ENCODE peak calls at places on chromosomes 11 and 22, in five cellular contexts. J is heart left ventricle; D is CD4-positive, CD25-positive, alpha-beta regulatory T cell; P is naive thymus-derived CD4-positive, alpha-beta T cell; S is GM23248. K is an unnamed sample. For H3K27me3, the result is how much of the 10 kb centered on the place peaks cover.

GRCh38 chr11:113363406-113363805 is 24.2 kb upstream of the ANKK1 start:
- DNase-seq in J (no peak), D (no peak), P (no peak), S (no peak), K (no peak)

GRCh38 chr11:19727246-19727645 is 14.6 kb downstream of the NAV2 start:
- DNase-seq in J (peak), D (no peak), P (no peak), S (peak), K (no peak)

GRCh38 chr11:120034881-120035620 is 102.9 kb downstream of the TRIM29 start:
- DNase-seq in J (no peak), D (no peak), P (no peak), S (no peak), K (no peak)

GRCh38 chr22:23070418-23071162 is at the start of gene GNAZ:
- DNase-seq in J (no peak), D (peak), P (no peak), S (peak), K (peak)

GRCh38 chr11:116835791-116836647 is 1.4 kb downstream of the APOA1 start:
- DNase-seq in J (peak), D (peak), P (peak), S (peak), K (peak)

GRCh38 chr11:103537904-103538502 is 428.8 kb downstream of the DYNC2H1 start:
- DNase-seq in J (no peak), D (no peak), P (no peak), S (peak), K (no peak)

GRCh38 chr11:13761712-13762111 is 93.2 kb downstream of the FAR1 start:
- DNase-seq in J (no peak), D (no peak), P (no peak), S (peak), K (no peak)

GRCh38 chr11:2812371-2812991 is 73.1 kb downstream of the CDKN1C start:
- DNase-seq in J (peak), D (no peak), P (no peak), S (no peak), K (peak)

GRCh38 chr22:46061431-46062231 is 84.7 kb upstream of the WNT7B start:
- DNase-seq in J (no peak), D (no peak), P (no peak), S (no peak), K (no peak)

GRCh38 chr22:40676644-40677043 is 2.6 kb upstream of the MCHR1 start:
- DNase-seq in J (no peak), D (no peak), P (no peak), S (no peak), K (no peak)
- H3K27me3 ChIP-seq in J (under half), D (under half), P (under half), S (under half), K (under half)

DNA sequence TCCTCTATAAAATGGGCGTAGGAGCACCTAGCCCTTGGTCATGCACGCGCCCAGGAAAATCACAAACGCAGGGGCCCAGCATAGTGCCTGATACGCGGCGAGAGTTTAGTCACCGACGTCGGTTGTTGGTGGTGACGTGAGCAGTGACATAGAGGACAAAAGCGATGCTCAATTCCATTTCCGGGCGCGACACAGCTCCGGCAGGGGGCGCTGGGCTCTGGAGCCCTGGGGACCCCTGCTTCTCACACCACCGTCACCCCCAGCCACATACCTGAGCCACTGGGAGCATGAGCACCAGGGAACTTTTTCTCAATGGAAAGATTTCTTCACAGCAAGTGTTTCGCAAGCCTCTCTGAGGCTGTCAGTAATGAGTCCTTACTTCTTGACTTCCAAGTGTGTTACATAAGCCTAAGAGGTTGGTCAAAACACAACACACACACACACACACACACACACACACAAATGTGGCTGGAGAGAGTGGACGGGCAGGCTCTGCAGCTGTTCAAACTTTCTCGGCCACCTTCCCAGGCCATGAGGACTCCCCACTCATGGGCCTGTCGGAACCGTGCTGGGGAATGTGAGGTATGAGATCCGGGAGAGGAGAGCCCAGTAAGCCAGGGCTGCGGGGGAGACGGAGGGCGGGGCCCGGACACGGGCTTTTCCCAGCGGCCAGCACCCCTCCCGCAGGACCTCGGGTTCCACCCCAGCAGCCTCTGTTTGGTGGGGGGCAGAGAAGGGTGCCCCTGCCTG is 36.9 kb upstream of the LINC01488 start:
- DNase-seq in J (peak), D (no peak), P (no peak), S (peak), K (peak)
- H3K4me3 ChIP-seq in J (peak), D (no peak), P (no peak), S (peak), K (no peak)

GRCh38 chr11:118243161-118243560 is 9.0 kb downstream of the MPZL3 start:
- DNase-seq in J (no peak), D (no peak), P (no peak), S (no peak), K (no peak)
- H3K27me3 ChIP-seq in J (under half), D (under half), P (under half), S (under half), K (under half)

DNA sequence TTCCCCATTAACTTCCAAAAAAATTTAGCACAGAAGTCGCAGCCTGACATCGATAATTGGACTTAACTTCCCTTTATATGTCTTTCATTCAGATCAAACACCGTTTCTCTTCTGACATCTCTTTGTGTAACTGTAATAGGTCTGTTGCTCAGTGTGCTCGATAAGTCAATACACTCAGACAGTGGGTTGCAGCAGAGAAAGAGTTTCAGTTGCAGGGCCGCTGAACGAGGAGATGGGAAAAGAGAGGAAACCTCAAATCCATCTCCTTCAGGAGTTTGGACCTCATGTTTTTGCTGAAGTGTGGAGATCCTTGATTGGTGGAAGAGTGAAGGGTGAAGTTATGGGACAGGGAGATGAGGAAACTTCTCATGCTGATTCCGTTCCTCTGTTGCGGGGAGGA is 1.1 kb downstream of the SAMM50 start:
- DNase-seq in J (no peak), D (no peak), P (no peak), S (peak), K (no peak)
- H3K4me3 ChIP-seq in J (peak), D (peak), P (peak), S (peak), K (peak)

GRCh38 chr11:44816761-44817160 is 90.0 kb downstream of the TSPAN18 start:
- DNase-seq in J (no peak), D (no peak), P (no peak), S (no peak), K (no peak)
- H3K27me3 ChIP-seq in J (under half), D (under half), P (under half), S (under half), K (under half)